ENCODE peak calls at places on chromosomes 11 and 22, in five cellular contexts. R, E, W, D and X are unnamed samples.

GRCh38 chr11:61041755-61042518 is 60.4 kb upstream of the CD5 start:
- DNase-seq in D (peak), R (peak), W (peak), E (peak), X (no peak)

GRCh38 chr11:122666743-122667142 is 11.2 kb downstream of the UBASH3B start:
- DNase-seq in R (no peak), W (no peak), E (no peak), D (no peak), X (no peak)

GRCh38 chr22:28442951-28443876 is 236.4 kb downstream of the TTC28 start:
- DNase-seq in E (peak), D (peak), R (no peak), W (no peak), X (peak)

GRCh38 chr11:18987454-18988231 is 48.4 kb upstream of the MRGPRX1 start:
- DNase-seq in D (no peak), W (no peak), R (peak), E (no peak), X (no peak)

GRCh38 chr11:14132312-14132711 is 169.8 kb downstream of the SPON1 start:
- DNase-seq in E (no peak), D (no peak), W (no peak), R (no peak), X (no peak)

GRCh38 chr11:60777572-60777971 is 7.6 kb upstream of the MS4A10 start:
- DNase-seq in E (no peak), R (peak), W (peak), D (no peak), X (no peak)

GRCh38 chr11:33930317-33931021 is 38.6 kb upstream of the LMO2 start:
- DNase-seq in W (no peak), E (peak), R (no peak), D (no peak), X (no peak)

GRCh38 chr22:19687561-19688300 is 26.6 kb upstream of the SEPTIN5 start:
- DNase-seq in R (no peak), E (no peak), W (no peak), D (no peak), X (no peak)

GRCh38 chr11:128942807-128943430 is at the start of gene TP53AIP1:
- DNase-seq in D (no peak), W (no peak), R (no peak), E (no peak), X (no peak)

GRCh38 chr11:35822815-35823495 is 120.9 kb upstream of the LDLRAD3 start:
- DNase-seq in D (no peak), R (peak), W (no peak), E (no peak), X (no peak)

GRCh38 chr11:5690216-5690615 is 626 bp downstream of the TRIM22 start:
- DNase-seq in R (no peak), E (peak), D (no peak), W (no peak), X (no peak)

GRCh38 chr11:130418756-130419155 is 9.7 kb downstream of the ADAMTS8 start:
- DNase-seq in W (no peak), D (no peak), R (no peak), E (no peak), X (no peak)

GRCh38 chr22:45552580-45553332 is 50.1 kb downstream of the FBLN1 start:
- DNase-seq in E (peak), D (no peak), W (no peak), R (no peak), X (no peak)

GRCh38 chr11:40302669-40303068 is 1156.8 kb downstream of the LRRC4C start:
- DNase-seq in R (no peak), D (no peak), W (no peak), E (no peak), X (no peak)

GRCh38 chr11:28505216-28505615 is 397.0 kb downstream of the METTL15 start:
- DNase-seq in D (no peak), W (no peak), E (no peak), R (peak), X (no peak)

GRCh38 chr11:12618743-12619540 is 55.3 kb upstream of the TEAD1 start:
- DNase-seq in D (no peak), R (no peak), W (no peak), E (no peak), X (no peak)

GRCh38 chr11:132357811-132358572 is 987.6 kb downstream of the NTM start:
- DNase-seq in D (no peak), R (no peak), W (no peak), E (no peak), X (no peak)

GRCh38 chr11:29534831-29535230 is 482.0 kb downstream of the KCNA4 start:
- DNase-seq in R (peak), E (no peak), W (no peak), D (no peak), X (no peak)

GRCh38 chr11:75667268-75667830 is 1.5 kb downstream of the MAP6 start:
- DNase-seq in W (no peak), E (peak), D (no peak), R (peak), X (no peak)

GRCh38 chr22:37559521-37559900 is 769 bp upstream of the CDC42EP1 start:
- DNase-seq in W (no peak), D (no peak), E (no peak), R (no peak), X (no peak)

GRCh38 chr11:47378836-47379170 is 456 bp upstream of the SPI1 start:
- DNase-seq in D (no peak), W (no peak), R (no peak), E (no peak), X (no peak)

GRCh38 chr11:95067042-95067827 is 516 bp downstream of the SRSF8 start:
- DNase-seq in D (peak), R (peak), W (peak), E (peak), X (peak)

GRCh38 chr11:73372371-73372993 is 3.7 kb upstream of the RELT start:
- DNase-seq in W (no peak), E (peak), R (peak), D (no peak), X (no peak)

GRCh38 chr11:61718046-61718531 is 34.3 kb upstream of the MYRF start:
- DNase-seq in R (no peak), E (no peak), D (no peak), W (no peak), X (no peak)

GRCh38 chr11:115974703-115975102 is 470.5 kb upstream of the CADM1 start:
- DNase-seq in W (no peak), R (no peak), E (no peak), D (no peak), X (no peak)

GRCh38 chr11:32279672-32280071 is 155.7 kb downstream of the WT1 start:
- DNase-seq in D (no peak), W (no peak), R (no peak), E (peak), X (no peak)
- TF ChIP-seq CTCF in D (peak), W (no peak), R (no peak), E (peak), X (no peak)

GRCh38 chr11:67285541-67286498 is 3.3 kb upstream of the ANKRD13D start:
- DNase-seq in D (no peak), E (no peak), R (no peak), W (no peak), X (peak)
- TF ChIP-seq CTCF in D (no peak), E (no peak), R (no peak), W (no peak), X (no peak)

GRCh38 chr11:89503422-89503821 is 12.2 kb upstream of the NOX4 start:
- DNase-seq in W (no peak), D (no peak), R (no peak), E (no peak), X (no peak)

GRCh38 chr11:89504270-89504669 is 13.1 kb upstream of the NOX4 start:
- DNase-seq in W (no peak), R (no peak), D (no peak), E (no peak), X (no peak)

GRCh38 chr11:89495951-89496350 is 4.8 kb upstream of the NOX4 start:
- DNase-seq in D (no peak), W (no peak), E (peak), R (peak), X (no peak)

GRCh38 chr11:89498845-89499448 is 7.8 kb upstream of the NOX4 start:
- DNase-seq in D (no peak), R (peak), E (no peak), W (no peak), X (no peak)
- TF ChIP-seq CTCF in D (peak), R (peak), E (peak), W (no peak), X (no peak)

GRCh38 chr22:48871176-48871840 is 956.4 kb downstream of the BRD1 start:
- DNase-seq in R (no peak), D (no peak), E (no peak), W (no peak), X (no peak)
- TF ChIP-seq CTCF in R (no peak), D (no peak), E (no peak), W (no peak), X (no peak)

GRCh38 chr11:70796601-70797000 is 398.3 kb downstream of the CTTN start:
- DNase-seq in D (no peak), R (peak), W (no peak), E (peak), X (no peak)
- TF ChIP-seq CTCF in D (peak), R (peak), W (no peak), E (peak), X (no peak)

GRCh38 chr11:104944080-104944479 is 24.3 kb downstream of the CASP4 start:
- DNase-seq in E (no peak), R (no peak), D (no peak), W (no peak), X (no peak)

GRCh38 chr11:104943561-104943960 is 24.8 kb downstream of the CASP4 start:
- DNase-seq in W (no peak), R (no peak), D (no peak), E (no peak), X (no peak)

DNA sequence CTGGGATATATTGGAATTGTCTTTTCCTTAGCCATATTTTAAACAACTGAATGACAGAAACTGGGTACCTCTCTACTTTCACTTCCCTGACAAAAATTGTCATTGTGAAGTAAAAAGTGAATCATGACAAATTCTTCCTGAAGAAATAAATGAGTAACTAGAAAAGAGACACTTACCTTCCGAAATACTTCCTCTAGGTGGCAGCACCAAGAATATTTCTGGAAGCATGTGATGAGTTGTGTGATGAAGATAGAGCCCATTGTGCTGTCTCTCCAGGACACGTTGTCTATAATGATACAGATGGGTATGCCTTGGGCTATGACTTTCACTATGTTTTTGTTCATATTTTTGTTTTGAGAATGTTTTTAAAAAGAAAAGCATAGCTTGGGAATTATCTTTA is 21.5 kb downstream of the CASP4 start:
- DNase-seq in R (peak), E (peak), W (peak), D (no peak), X (no peak)
- TF ChIP-seq CTCF in R (peak), E (peak), W (peak), D (peak), X (peak)

DNA sequence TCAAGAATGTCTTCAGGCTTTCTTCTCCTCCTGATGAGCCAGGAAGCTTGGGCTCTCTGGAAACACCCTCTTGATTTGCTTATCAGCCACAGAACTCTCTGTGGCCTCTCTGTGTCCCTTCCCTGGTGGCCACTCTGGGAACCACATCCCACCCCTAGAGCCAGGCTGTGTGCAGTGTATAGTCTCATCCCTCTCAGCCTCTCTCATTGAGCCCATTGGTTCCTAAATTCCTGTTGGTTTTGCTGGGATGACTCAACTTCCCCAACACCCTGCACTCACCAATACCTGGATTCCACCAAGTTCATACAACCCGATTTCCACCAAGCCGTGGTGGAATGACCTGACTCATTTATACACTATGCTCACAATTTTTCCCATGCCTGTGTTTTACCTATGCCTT is 5.2 kb downstream of the IRAG1 start:
- DNase-seq in W (no peak), D (no peak), R (peak), E (no peak), X (no peak)
- TF ChIP-seq CTCF in W (peak), D (peak), R (peak), E (peak), X (no peak)

DNA sequence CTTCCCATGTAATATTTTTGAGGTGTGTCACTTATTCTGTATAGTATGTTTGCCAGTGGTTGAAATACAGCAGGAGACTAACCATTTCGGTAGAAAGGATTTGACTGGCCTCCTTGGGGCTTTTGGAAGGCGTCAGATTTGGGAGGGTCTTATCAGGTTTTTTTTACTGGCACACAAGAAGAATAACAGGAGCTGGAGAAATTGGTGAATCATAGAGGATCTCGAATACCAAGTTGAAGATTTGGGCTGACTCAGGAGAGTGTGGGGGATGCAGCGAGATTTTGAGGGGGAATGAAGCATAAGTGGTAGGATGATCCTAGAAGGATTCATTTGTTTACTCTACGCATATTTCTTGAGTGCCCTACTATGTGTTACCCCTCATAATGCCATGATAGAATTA is 200.5 kb downstream of the DDX10 start:
- DNase-seq in E (no peak), D (no peak), W (no peak), R (no peak), X (no peak)
- TF ChIP-seq CTCF in E (no peak), D (no peak), W (no peak), R (no peak), X (no peak)